ENCODE peak calls at places on chromosomes 16 and 17, in eight cellular contexts. C is foreskin fibroblast, I is ovary, U is cardiac fibroblast, H is tibial artery, Q is Peyer's patch, K is sigmoid colon, S is OCI-LY7. V is an unnamed sample.

GRCh38 chr17:35879748-35880654 is at the start of gene CCL5:
- DNase-seq in C (no peak), I (no peak), U (peak; percentile 38), H (no peak), Q (peak; percentile 72), K (no peak), S (peak; percentile 14), V (no peak)

GRCh38 chr17:19979917-19980770 is 2.5 kb upstream of the AKAP10 start:
- DNase-seq in C (no peak), I (peak; percentile 66), U (no peak), H (peak; percentile 23), Q (no peak), K (no peak), S (no peak), V (no peak)

GRCh38 chr16:3038256-3038655 is 1.5 kb upstream of the BICDL2 start:
- DNase-seq in C (no peak), I (no peak), U (no peak), H (no peak), Q (peak; percentile 76), K (no peak), S (no peak), V (no peak)

GRCh38 chr16:82178352-82178751 is 8.3 kb upstream of the MPHOSPH6 start:
- DNase-seq in C (no peak), I (no peak), U (no peak), H (no peak), Q (no peak), K (no peak), S (no peak), V (no peak)

GRCh38 chr17:45171338-45172231 is 9.9 kb downstream of the HEXIM2 start:
- DNase-seq in C (no peak), I (peak; percentile 32), U (peak; percentile 22), H (peak; percentile 58), Q (peak; percentile 71), K (peak; percentile 80), S (no peak), V (no peak)

GRCh38 chr16:82882249-82882648 is 255.5 kb downstream of the CDH13 start:
- DNase-seq in C (no peak), I (no peak), U (no peak), H (no peak), Q (no peak), K (no peak), S (no peak), V (no peak)

GRCh38 chr17:13638855-13639458 is 37.2 kb upstream of the HS3ST3A1 start:
- DNase-seq in C (peak; percentile 48), I (no peak), U (peak; percentile 28), H (no peak), Q (no peak), K (no peak), S (no peak), V (no peak)

GRCh38 chr17:10772425-10773380 is 31.2 kb downstream of the TMEM238L start:
- DNase-seq in C (peak; percentile 18), I (no peak), U (no peak), H (no peak), Q (peak; percentile 92), K (peak; percentile 27), S (peak; percentile 24), V (no peak)

GRCh38 chr16:87054856-87055255 is 262.3 kb downstream of the C16orf95 start:
- DNase-seq in C (no peak), I (no peak), U (no peak), H (no peak), Q (no peak), K (peak; percentile 14), S (no peak), V (no peak)

GRCh38 chr17:794876-795275 is 12.7 kb downstream of the MRM3 start:
- DNase-seq in C (peak; percentile 91), I (peak; percentile 72), U (peak; percentile 82), H (peak; percentile 85), Q (peak; percentile 82), K (peak; percentile 94), S (peak; percentile 27), V (peak; percentile 42)

GRCh38 chr16:85901110-85901509 is 2.1 kb downstream of the IRF8 start:
- DNase-seq in C (no peak), I (no peak), U (no peak), H (no peak), Q (peak; percentile 46), K (no peak), S (peak; percentile 32), V (no peak)

GRCh38 chr16:6725634-6726331 is 606.9 kb upstream of the RBFOX1 start:
- DNase-seq in C (no peak), I (no peak), U (no peak), H (no peak), Q (no peak), K (no peak), S (peak; percentile 4), V (no peak)

GRCh38 chr16:87953308-87954208 is 2.3 kb downstream of the BANP start:
- DNase-seq in C (peak; percentile 11), I (no peak), U (no peak), H (no peak), Q (no peak), K (no peak), S (no peak), V (no peak)

GRCh38 chr17:43871947-43872690 is 25.1 kb downstream of the CD300LG start:
- DNase-seq in C (no peak), I (no peak), U (no peak), H (no peak), Q (peak; percentile 81), K (no peak), S (no peak), V (no peak)

GRCh38 chr17:43875476-43876147 is 28.6 kb downstream of the CD300LG start:
- DNase-seq in C (peak; percentile 19), I (no peak), U (no peak), H (no peak), Q (no peak), K (no peak), S (no peak), V (no peak)

GRCh38 chr17:43874293-43874692 is 27.3 kb downstream of the CD300LG start:
- DNase-seq in C (no peak), I (no peak), U (no peak), H (no peak), Q (peak; percentile 84), K (no peak), S (no peak), V (peak; percentile 39)

GRCh38 chr17:43873815-43874214 is 26.8 kb downstream of the CD300LG start:
- DNase-seq in C (peak; percentile 16), I (no peak), U (no peak), H (no peak), Q (no peak), K (no peak), S (no peak), V (no peak)

DNA sequence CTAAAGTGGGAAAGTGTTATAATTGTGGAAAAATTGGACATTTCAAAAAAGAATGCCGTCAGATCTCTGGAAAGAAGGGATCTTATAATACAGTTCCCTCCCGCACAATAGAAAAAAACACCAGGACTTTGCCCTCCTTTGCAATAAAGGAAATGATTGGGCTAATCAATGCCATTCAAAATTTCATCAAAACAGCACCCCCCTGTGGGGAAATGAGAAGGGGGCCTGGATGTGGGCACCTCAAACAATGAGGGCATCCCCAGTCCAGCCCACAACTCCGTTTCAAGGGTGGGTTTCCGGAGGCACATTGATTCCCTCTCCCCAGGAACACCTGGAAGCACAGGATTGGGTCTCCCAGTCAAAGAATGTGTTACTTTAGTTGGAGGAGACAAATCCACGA is 26.1 kb downstream of the CD300LG start:
- DNase-seq in C (no peak), I (no peak), U (no peak), H (no peak), Q (no peak), K (no peak), S (no peak), V (no peak)
- TF ChIP-seq CTCF in C (no peak), I (no peak), U (no peak), H (no peak), Q (no peak), K (no peak), S (peak; percentile 56), V (peak; percentile 5)

DNA sequence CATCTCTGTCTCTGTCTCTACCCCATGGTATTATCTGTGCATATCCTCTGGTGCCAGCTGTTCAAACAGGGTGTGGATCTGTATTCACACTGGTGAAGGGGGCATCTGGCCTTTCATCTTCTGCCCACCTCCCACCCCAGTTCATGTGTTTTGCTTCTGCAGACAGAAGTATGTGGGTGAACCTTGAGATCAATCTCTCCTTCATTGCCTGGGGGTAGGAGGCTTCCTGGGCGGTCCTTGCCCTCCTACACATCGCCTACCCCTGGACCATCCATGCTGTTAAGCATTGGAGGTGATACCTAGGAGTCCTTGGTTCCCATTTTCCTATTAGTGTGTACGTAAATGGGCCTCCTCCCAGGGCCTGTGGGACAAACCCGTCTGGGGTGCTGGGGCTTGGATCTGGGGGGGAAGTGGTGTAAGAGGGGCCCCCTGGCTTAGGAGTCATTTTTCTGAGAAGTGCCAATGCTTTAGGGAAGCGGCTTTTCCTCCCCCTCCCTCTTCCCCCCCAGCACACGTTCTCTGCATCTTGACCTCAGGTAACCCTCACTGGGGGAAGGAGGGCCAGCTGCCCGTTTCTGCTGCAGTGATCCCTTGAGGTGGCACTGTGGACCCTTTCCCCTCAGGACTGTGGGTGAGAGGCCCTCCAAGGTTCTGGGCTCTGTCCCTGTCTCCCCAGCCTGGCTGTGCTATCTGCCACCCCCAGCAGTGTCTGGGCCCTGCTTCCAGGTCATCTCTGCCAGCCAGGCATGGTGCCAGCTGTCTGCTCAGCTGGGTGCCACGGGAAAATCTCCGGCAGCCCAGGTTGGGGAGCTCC is 21.2 kb downstream of the RARA start:
- DNase-seq in C (no peak), I (no peak), U (no peak), H (no peak), Q (peak; percentile 81), K (peak; percentile 85), S (no peak), V (no peak)
- H3K4me3 ChIP-seq in C (no peak overlapping the region), I (no peak overlapping the region), U (no peak overlapping the region), H (no peak overlapping the region), Q (no peak overlapping the region), K (no peak overlapping the region), S (no peak overlapping the region), V (no peak overlapping the region)

GRCh38 chr17:63681530-63681929 is 18.4 kb downstream of the LIMD2 start:
- DNase-seq in C (no peak), I (no peak), U (no peak), H (no peak), Q (no peak), K (no peak), S (no peak), V (no peak)

GRCh38 chr17:63676540-63676933 is 23.4 kb downstream of the LIMD2 start:
- DNase-seq in C (no peak), I (no peak), U (no peak), H (no peak), Q (no peak), K (no peak), S (no peak), V (no peak)

GRCh38 chr17:63680700-63681099 is 19.2 kb downstream of the LIMD2 start:
- DNase-seq in C (no peak), I (no peak), U (no peak), H (no peak), Q (no peak), K (no peak), S (no peak), V (no peak)

GRCh38 chr17:63682441-63682840 is 17.5 kb downstream of the LIMD2 start:
- DNase-seq in C (no peak), I (no peak), U (no peak), H (no peak), Q (no peak), K (no peak), S (no peak), V (no peak)

GRCh38 chr17:63679214-63679613 is 20.7 kb downstream of the LIMD2 start:
- DNase-seq in C (no peak), I (no peak), U (no peak), H (no peak), Q (no peak), K (no peak), S (no peak), V (no peak)
- TF ChIP-seq CTCF in C (no peak), I (no peak), U (no peak), H (no peak), Q (no peak), K (no peak), S (peak; percentile 57), V (no peak)

GRCh38 chr16:58640949-58641348 is 11.3 kb upstream of the CNOT1 start:
- DNase-seq in C (no peak), I (no peak), U (no peak), H (no peak), Q (no peak), K (no peak), S (no peak), V (no peak)
- H3K4me3 ChIP-seq in C (no peak overlapping the region), I (no peak overlapping the region), U (no peak overlapping the region), H (no peak overlapping the region), Q (no peak overlapping the region), K (no peak overlapping the region), S (no peak overlapping the region), V (no peak overlapping the region)

V was measured in retinal pigment epithelial cell.